ENCODE peak calls at places on chromosomes 5 and 9, in nine cellular contexts. One of them, this sample, is unnamed.

GRCh38 chr5:62273691-62274090 is 32.3 kb upstream of the KIF2A start:
- DNase-seq in progenitor cell of endocrine pancreas: no peak
- DNase-seq in stomach: no peak
- DNase-seq in astrocyte of the spinal cord: no peak
- DNase-seq in foreskin fibroblast: no peak
- DNase-seq in endothelial cell: no peak
- DNase-seq in HFF-Myc: no peak
- DNase-seq in heart left ventricle: no peak
- DNase-seq in chondrocyte: no peak
- DNase-seq in this sample: no peak

GRCh38 chr5:69032009-69032408 is 61.8 kb upstream of the SLC30A5 start:
- DNase-seq in endothelial cell: no peak
- DNase-seq in astrocyte of the spinal cord: no peak
- DNase-seq in stomach: no peak
- DNase-seq in heart left ventricle: no peak
- DNase-seq in chondrocyte: no peak
- DNase-seq in HFF-Myc: no peak
- DNase-seq in progenitor cell of endocrine pancreas: no peak
- DNase-seq in foreskin fibroblast: no peak
- DNase-seq in this sample: no peak

GRCh38 chr5:39648539-39649200 is 223.9 kb upstream of the DAB2 start:
- DNase-seq in endothelial cell: no peak
- DNase-seq in astrocyte of the spinal cord: peak
- DNase-seq in HFF-Myc: no peak
- DNase-seq in heart left ventricle: no peak
- DNase-seq in foreskin fibroblast: peak
- DNase-seq in progenitor cell of endocrine pancreas: no peak
- DNase-seq in chondrocyte: no peak
- DNase-seq in stomach: no peak
- DNase-seq in this sample: no peak

GRCh38 chr9:123928471-123929176 is 1.3 kb downstream of the DENND1A start:
- DNase-seq in HFF-Myc: peak
- DNase-seq in progenitor cell of endocrine pancreas: no peak
- DNase-seq in astrocyte of the spinal cord: peak
- DNase-seq in chondrocyte: no peak
- DNase-seq in heart left ventricle: no peak
- DNase-seq in stomach: no peak
- DNase-seq in endothelial cell: no peak
- DNase-seq in foreskin fibroblast: peak
- DNase-seq in this sample: no peak

GRCh38 chr9:136951541-136952353 is at the start of gene LCN12:
- DNase-seq in HFF-Myc: no peak
- DNase-seq in progenitor cell of endocrine pancreas: no peak
- DNase-seq in heart left ventricle: peak
- DNase-seq in stomach: no peak
- DNase-seq in astrocyte of the spinal cord: no peak
- DNase-seq in chondrocyte: no peak
- DNase-seq in foreskin fibroblast: no peak
- DNase-seq in endothelial cell: no peak
- DNase-seq in this sample: no peak

GRCh38 chr5:100502684-100503083 is 32.5 kb upstream of the FAM174A start:
- DNase-seq in endothelial cell: no peak
- DNase-seq in chondrocyte: no peak
- DNase-seq in heart left ventricle: no peak
- DNase-seq in foreskin fibroblast: no peak
- DNase-seq in astrocyte of the spinal cord: no peak
- DNase-seq in stomach: no peak
- DNase-seq in HFF-Myc: no peak
- DNase-seq in progenitor cell of endocrine pancreas: no peak
- DNase-seq in this sample: no peak

GRCh38 chr5:80798166-80798565 is 143.4 kb upstream of the DHFR start:
- DNase-seq in HFF-Myc: no peak
- DNase-seq in endothelial cell: no peak
- DNase-seq in astrocyte of the spinal cord: no peak
- DNase-seq in heart left ventricle: no peak
- DNase-seq in chondrocyte: no peak
- DNase-seq in foreskin fibroblast: no peak
- DNase-seq in stomach: no peak
- DNase-seq in progenitor cell of endocrine pancreas: no peak
- DNase-seq in this sample: no peak

GRCh38 chr5:123170816-123171345 is 81.8 kb downstream of the PRDM6 start:
- DNase-seq in progenitor cell of endocrine pancreas: no peak
- DNase-seq in chondrocyte: no peak
- DNase-seq in foreskin fibroblast: no peak
- DNase-seq in stomach: no peak
- DNase-seq in heart left ventricle: no peak
- DNase-seq in HFF-Myc: no peak
- DNase-seq in endothelial cell: no peak
- DNase-seq in astrocyte of the spinal cord: no peak
- DNase-seq in this sample: no peak

GRCh38 chr5:167634432-167634831 is 657.0 kb upstream of the WWC1 start:
- DNase-seq in endothelial cell: no peak
- DNase-seq in foreskin fibroblast: peak
- DNase-seq in progenitor cell of endocrine pancreas: no peak
- DNase-seq in HFF-Myc: no peak
- DNase-seq in stomach: no peak
- DNase-seq in heart left ventricle: no peak
- DNase-seq in chondrocyte: no peak
- DNase-seq in astrocyte of the spinal cord: peak
- DNase-seq in this sample: no peak

GRCh38 chr9:23663536-23663935 is 162.5 kb downstream of the ELAVL2 start:
- DNase-seq in stomach: no peak
- DNase-seq in foreskin fibroblast: no peak
- DNase-seq in HFF-Myc: no peak
- DNase-seq in progenitor cell of endocrine pancreas: no peak
- DNase-seq in heart left ventricle: no peak
- DNase-seq in endothelial cell: no peak
- DNase-seq in astrocyte of the spinal cord: peak
- DNase-seq in chondrocyte: no peak
- DNase-seq in this sample: no peak

GRCh38 chr5:757931-758697 is 26.4 kb downstream of the ZDHHC11B start:
- DNase-seq in foreskin fibroblast: no peak
- DNase-seq in progenitor cell of endocrine pancreas: peak
- DNase-seq in astrocyte of the spinal cord: no peak
- DNase-seq in chondrocyte: no peak
- DNase-seq in endothelial cell: peak
- DNase-seq in heart left ventricle: peak
- DNase-seq in stomach: peak
- DNase-seq in HFF-Myc: no peak
- DNase-seq in this sample: peak

GRCh38 chr5:145960848-145961600 is 24.6 kb downstream of the SH3RF2 start:
- DNase-seq in endothelial cell: no peak
- DNase-seq in foreskin fibroblast: no peak
- DNase-seq in heart left ventricle: no peak
- DNase-seq in progenitor cell of endocrine pancreas: no peak
- DNase-seq in stomach: no peak
- DNase-seq in HFF-Myc: no peak
- DNase-seq in astrocyte of the spinal cord: no peak
- DNase-seq in chondrocyte: no peak
- DNase-seq in this sample: no peak

GRCh38 chr5:154862766-154863165 is 4.3 kb downstream of the CNOT8 start:
- DNase-seq in chondrocyte: no peak
- DNase-seq in astrocyte of the spinal cord: peak
- DNase-seq in stomach: no peak
- DNase-seq in heart left ventricle: no peak
- DNase-seq in progenitor cell of endocrine pancreas: no peak
- DNase-seq in endothelial cell: no peak
- DNase-seq in HFF-Myc: no peak
- DNase-seq in foreskin fibroblast: no peak
- DNase-seq in this sample: no peak
- TF ChIP-seq CTCF in chondrocyte: no peak
- TF ChIP-seq CTCF in astrocyte of the spinal cord: no peak
- TF ChIP-seq CTCF in stomach: no peak
- TF ChIP-seq CTCF in heart left ventricle: no peak
- TF ChIP-seq CTCF in progenitor cell of endocrine pancreas: no peak
- TF ChIP-seq CTCF in endothelial cell: no peak
- TF ChIP-seq CTCF in HFF-Myc: no peak
- TF ChIP-seq CTCF in foreskin fibroblast: no peak
- TF ChIP-seq CTCF in this sample: no peak

GRCh38 chr5:13478831-13479465 is 465.5 kb downstream of the DNAH5 start:
- DNase-seq in astrocyte of the spinal cord: peak
- DNase-seq in chondrocyte: no peak
- DNase-seq in progenitor cell of endocrine pancreas: peak
- DNase-seq in HFF-Myc: peak
- DNase-seq in stomach: peak
- DNase-seq in heart left ventricle: no peak
- DNase-seq in endothelial cell: peak
- DNase-seq in foreskin fibroblast: no peak
- DNase-seq in this sample: no peak
- TF ChIP-seq CTCF in astrocyte of the spinal cord: peak
- TF ChIP-seq CTCF in chondrocyte: peak
- TF ChIP-seq CTCF in progenitor cell of endocrine pancreas: peak
- TF ChIP-seq CTCF in HFF-Myc: peak
- TF ChIP-seq CTCF in stomach: peak
- TF ChIP-seq CTCF in heart left ventricle: no peak
- TF ChIP-seq CTCF in endothelial cell: peak
- TF ChIP-seq CTCF in foreskin fibroblast: peak
- TF ChIP-seq CTCF in this sample: no peak

DNA sequence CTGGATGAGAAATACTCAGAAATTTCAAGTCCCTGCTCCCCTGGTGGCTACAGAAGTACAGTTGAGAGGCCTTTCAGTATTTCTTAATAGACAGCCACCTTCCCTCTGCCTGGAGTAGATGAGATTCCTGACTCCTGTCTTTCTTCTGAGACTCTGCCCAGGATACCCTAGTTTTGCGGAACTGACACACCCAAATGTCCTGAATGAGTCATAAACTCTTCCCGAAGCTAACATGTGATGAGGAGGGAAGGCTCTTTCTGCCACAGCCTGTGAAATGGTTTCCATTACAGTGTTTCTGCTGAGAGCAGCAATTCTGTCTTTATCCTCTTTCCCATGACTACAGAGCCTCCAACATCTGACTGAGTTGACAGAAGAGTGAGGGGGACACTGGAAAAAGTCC is 52.7 kb upstream of the TNC start:
- DNase-seq in foreskin fibroblast: peak
- DNase-seq in HFF-Myc: peak
- DNase-seq in chondrocyte: no peak
- DNase-seq in endothelial cell: no peak
- DNase-seq in heart left ventricle: no peak
- DNase-seq in stomach: no peak
- DNase-seq in progenitor cell of endocrine pancreas: no peak
- DNase-seq in astrocyte of the spinal cord: peak
- DNase-seq in this sample: no peak
- TF ChIP-seq CTCF in foreskin fibroblast: no peak
- TF ChIP-seq CTCF in HFF-Myc: no peak
- TF ChIP-seq CTCF in chondrocyte: peak
- TF ChIP-seq CTCF in endothelial cell: no peak
- TF ChIP-seq CTCF in heart left ventricle: no peak
- TF ChIP-seq CTCF in stomach: no peak
- TF ChIP-seq CTCF in progenitor cell of endocrine pancreas: no peak
- TF ChIP-seq CTCF in astrocyte of the spinal cord: no peak
- TF ChIP-seq CTCF in this sample: no peak

GRCh38 chr5:36177715-36178556 is 26.0 kb downstream of the SKP2 start:
- DNase-seq in foreskin fibroblast: peak
- DNase-seq in endothelial cell: no peak
- DNase-seq in progenitor cell of endocrine pancreas: no peak
- DNase-seq in stomach: no peak
- DNase-seq in heart left ventricle: no peak
- DNase-seq in astrocyte of the spinal cord: peak
- DNase-seq in chondrocyte: no peak
- DNase-seq in HFF-Myc: peak
- DNase-seq in this sample: no peak
- TF ChIP-seq CTCF in foreskin fibroblast: peak
- TF ChIP-seq CTCF in endothelial cell: peak
- TF ChIP-seq CTCF in progenitor cell of endocrine pancreas: peak
- TF ChIP-seq CTCF in stomach: peak
- TF ChIP-seq CTCF in heart left ventricle: peak
- TF ChIP-seq CTCF in astrocyte of the spinal cord: peak
- TF ChIP-seq CTCF in chondrocyte: peak
- TF ChIP-seq CTCF in HFF-Myc: peak
- TF ChIP-seq CTCF in this sample: no peak

DNA sequence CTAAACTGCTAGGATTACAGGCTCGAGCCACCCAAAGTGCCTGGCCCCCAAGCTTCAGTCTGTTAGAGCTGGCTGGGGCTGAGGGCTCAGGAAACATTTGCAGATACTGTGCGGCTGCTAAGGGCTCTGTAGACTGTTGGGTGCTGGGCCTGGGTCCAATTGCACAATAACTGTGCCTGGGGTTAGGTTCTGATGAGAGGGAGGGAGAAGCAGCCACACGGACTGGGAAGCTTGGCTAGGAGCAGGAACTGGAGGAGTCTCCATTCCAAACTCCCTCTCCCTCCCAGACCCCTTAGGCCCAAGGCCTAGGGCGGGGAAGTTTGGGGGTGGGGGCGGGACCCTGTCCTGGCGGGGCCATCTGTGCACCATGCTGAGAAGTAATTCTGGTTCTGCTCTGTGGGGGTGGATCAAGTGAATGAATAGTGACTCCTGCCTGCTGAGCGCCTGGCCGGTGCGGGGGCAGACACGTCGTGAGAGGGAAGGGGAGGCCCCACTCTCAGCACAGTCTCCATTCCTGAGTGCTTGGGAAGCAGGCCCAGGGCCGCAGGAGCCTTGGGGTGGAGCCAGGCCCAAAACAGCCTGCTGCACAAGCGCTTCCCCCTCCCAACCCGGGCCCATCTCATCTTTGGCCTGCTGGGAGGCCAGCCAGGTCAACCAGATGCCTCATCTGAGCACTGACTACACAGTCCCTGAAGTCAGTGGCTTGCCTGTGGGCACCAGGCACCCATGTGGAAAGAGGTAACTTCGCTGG is 1.5 kb downstream of the ASS1 start:
- DNase-seq in stomach: peak
- DNase-seq in astrocyte of the spinal cord: peak
- DNase-seq in progenitor cell of endocrine pancreas: no peak
- DNase-seq in chondrocyte: no peak
- DNase-seq in foreskin fibroblast: peak
- DNase-seq in HFF-Myc: peak
- DNase-seq in heart left ventricle: peak
- DNase-seq in endothelial cell: no peak
- DNase-seq in this sample: no peak
- TF ChIP-seq CTCF in stomach: no peak
- TF ChIP-seq CTCF in astrocyte of the spinal cord: no peak
- TF ChIP-seq CTCF in progenitor cell of endocrine pancreas: no peak
- TF ChIP-seq CTCF in chondrocyte: no peak
- TF ChIP-seq CTCF in foreskin fibroblast: no peak
- TF ChIP-seq CTCF in HFF-Myc: no peak
- TF ChIP-seq CTCF in heart left ventricle: no peak
- TF ChIP-seq CTCF in endothelial cell: no peak
- TF ChIP-seq CTCF in this sample: no peak

This sample was measured in activated B cell treated with CpG ODN at 0.5 μM for 24 hours.